ENCODE peak calls at places on chromosomes 3 and 15, in four cellular contexts. I is right lobe of liver, B is HepG2, M is A549. W is an unnamed sample.

GRCh38 chr3:186180891-186181471 is 72.1 kb upstream of the ETV5 start:
- ATAC-seq in I (no peak), B (no peak), M (no peak), W (no peak)

GRCh38 chr3:170159933-170160332 is 21.6 kb downstream of the PHC3 start:
- ATAC-seq in I (peak), B (no peak), M (no peak), W (no peak)

GRCh38 chr3:181613191-181613590 is 98.5 kb upstream of the SOX2 start:
- ATAC-seq in I (no peak), B (no peak), M (no peak), W (no peak)

GRCh38 chr3:105801397-105801796 is 67.4 kb downstream of the CBLB start:
- ATAC-seq in I (no peak), B (no peak), M (no peak), W (no peak)

GRCh38 chr3:124592658-124593441 is 137.4 kb upstream of the UMPS start:
- ATAC-seq in I (peak), B (peak), M (no peak), W (no peak)

GRCh38 chr3:143139786-143140185 is 20.2 kb downstream of the CHST2 start:
- ATAC-seq in I (peak), B (no peak), M (peak), W (peak)

GRCh38 chr3:151216641-151217040 is 13.6 kb upstream of the GPR171 start:
- ATAC-seq in I (no peak), B (no peak), M (no peak), W (no peak)

GRCh38 chr3:71219744-71220638 is 363.5 kb downstream of the FOXP1 start:
- ATAC-seq in I (no peak), B (peak), M (no peak), W (no peak)

GRCh38 chr3:112464264-112464663 is 35.0 kb downstream of the BTLA start:
- ATAC-seq in I (no peak), B (no peak), M (no peak), W (no peak)

GRCh38 chr3:58659051-58659675 is 7.4 kb downstream of the FAM3D start:
- ATAC-seq in I (peak), B (peak), M (peak), W (no peak)

GRCh38 chr3:148606979-148607378 is 90.7 kb upstream of the AGTR1 start:
- ATAC-seq in I (peak), B (no peak), M (no peak), W (peak)

GRCh38 chr3:4322635-4323034 is 19.5 kb downstream of the SETMAR start:
- ATAC-seq in I (peak), B (no peak), M (no peak), W (no peak)

GRCh38 chr15:101203029-101203428 is 48.8 kb downstream of the CHSY1 start:
- ATAC-seq in I (no peak), B (no peak), M (no peak), W (no peak)

GRCh38 chr3:188432826-188433525 is 279.0 kb downstream of the LPP start:
- ATAC-seq in I (peak), B (no peak), M (no peak), W (peak)

GRCh38 chr3:104960579-104960978 is 406.1 kb upstream of the ALCAM start:
- ATAC-seq in I (no peak), B (no peak), M (no peak), W (no peak)

GRCh38 chr15:91409430-91409829 is 309.4 kb downstream of the SV2B start:
- ATAC-seq in I (no peak), B (no peak), M (no peak), W (no peak)

GRCh38 chr3:185503467-185503975 is 4.7 kb upstream of the TMEM41A start:
- ATAC-seq in I (no peak), B (no peak), M (no peak), W (no peak)

GRCh38 chr3:121883507-121883906 is 10.7 kb upstream of the SLC15A2 start:
- ATAC-seq in I (no peak), B (peak), M (no peak), W (no peak)

GRCh38 chr3:154060606-154061380 is 60.4 kb upstream of the ARHGEF26 start:
- ATAC-seq in I (no peak), B (no peak), M (no peak), W (peak)

GRCh38 chr15:87573534-87573933 is 683.0 kb downstream of the NTRK3 start:
- ATAC-seq in I (no peak), B (no peak), M (no peak), W (no peak)

GRCh38 chr3:535566-536416 is 339.2 kb downstream of the CHL1 start:
- ATAC-seq in I (no peak), B (no peak), M (no peak), W (peak)

GRCh38 chr15:40845511-40846284 is 1.9 kb downstream of the SPINT1 start:
- ATAC-seq in I (peak), B (peak), M (no peak), W (no peak)

GRCh38 chr15:63870403-63871209 is 36.9 kb upstream of the HERC1 start:
- ATAC-seq in I (peak), B (peak), M (peak), W (no peak)

GRCh38 chr15:75606711-75607684 is 18.5 kb downstream of the SNUPN start:
- ATAC-seq in I (no peak), B (no peak), M (no peak), W (no peak)

DNA sequence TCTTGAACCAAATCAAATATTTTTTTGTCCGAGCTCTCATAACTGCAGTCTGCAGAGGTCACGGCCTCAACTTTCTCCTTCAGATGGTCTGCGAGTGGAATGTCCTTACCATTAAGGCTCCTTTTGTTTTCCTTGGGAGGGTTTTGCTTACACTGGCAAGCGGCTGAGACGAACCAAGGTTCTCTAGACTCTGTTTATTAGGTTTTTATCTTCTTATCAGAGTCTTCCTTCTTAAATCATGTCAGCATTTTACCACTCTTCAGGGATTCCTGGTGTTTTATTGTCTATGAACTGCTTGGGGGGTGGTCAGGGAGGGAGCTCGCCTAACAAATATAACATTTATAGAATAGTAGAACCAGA is 773.7 kb upstream of the NR2F2 start:
- ATAC-seq in I (no peak), B (no peak), M (no peak), W (no peak)
- H3K4me3 ChIP-seq in I (no peak), B (no peak), M (no peak), W (no peak)

DNA sequence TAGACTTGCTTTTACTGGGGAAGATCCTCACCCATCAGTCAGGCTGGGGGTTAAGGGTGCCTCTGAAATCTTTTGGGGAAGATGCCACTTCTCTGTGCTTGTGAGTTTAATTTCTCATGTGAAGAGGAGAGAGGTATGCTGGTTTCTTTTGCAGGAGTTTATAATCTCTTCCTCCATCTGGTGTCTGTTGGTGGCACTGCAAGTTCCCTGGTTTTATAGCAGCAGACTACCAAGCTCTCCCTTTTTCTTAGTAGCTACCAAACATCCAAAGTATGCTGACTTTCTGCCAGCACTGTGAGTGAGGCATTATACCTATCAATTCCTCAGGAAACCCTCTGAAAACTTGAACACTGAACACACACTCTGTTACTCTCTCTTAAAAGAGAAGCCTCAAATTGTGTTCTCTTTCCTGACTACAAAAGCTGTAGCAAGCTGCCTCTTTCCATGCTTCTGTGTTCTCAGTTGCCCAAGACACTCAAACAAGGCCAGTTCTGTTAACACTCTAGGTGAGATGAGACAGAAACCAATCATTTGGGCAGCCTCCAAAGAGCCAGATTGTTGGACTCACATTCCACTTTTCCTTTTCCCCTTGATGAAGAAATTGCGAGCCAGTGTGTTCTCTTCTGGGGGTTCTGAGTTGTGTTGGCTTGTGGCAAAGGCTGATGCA is 299.5 kb downstream of the GAP43 start:
- ATAC-seq in I (no peak), B (peak), M (peak), W (peak)
- TF ChIP-seq CTCF in I (peak), B (peak), M (no peak), W (no peak)

GRCh38 chr15:34365073-34365825 is 1.7 kb downstream of the LPCAT4 start:
- ATAC-seq in I (no peak), B (no peak), M (no peak), W (no peak)

GRCh38 chr15:34370129-34370528 is 3.1 kb upstream of the LPCAT4 start:
- ATAC-seq in I (no peak), B (no peak), M (no peak), W (no peak)

GRCh38 chr15:34365836-34366235 is 1.2 kb downstream of the LPCAT4 start:
- ATAC-seq in I (no peak), B (no peak), M (no peak), W (no peak)

GRCh38 chr15:34366271-34367043 is 539 bp downstream of the LPCAT4 start:
- ATAC-seq in I (peak), B (peak), M (peak), W (peak)

DNA sequence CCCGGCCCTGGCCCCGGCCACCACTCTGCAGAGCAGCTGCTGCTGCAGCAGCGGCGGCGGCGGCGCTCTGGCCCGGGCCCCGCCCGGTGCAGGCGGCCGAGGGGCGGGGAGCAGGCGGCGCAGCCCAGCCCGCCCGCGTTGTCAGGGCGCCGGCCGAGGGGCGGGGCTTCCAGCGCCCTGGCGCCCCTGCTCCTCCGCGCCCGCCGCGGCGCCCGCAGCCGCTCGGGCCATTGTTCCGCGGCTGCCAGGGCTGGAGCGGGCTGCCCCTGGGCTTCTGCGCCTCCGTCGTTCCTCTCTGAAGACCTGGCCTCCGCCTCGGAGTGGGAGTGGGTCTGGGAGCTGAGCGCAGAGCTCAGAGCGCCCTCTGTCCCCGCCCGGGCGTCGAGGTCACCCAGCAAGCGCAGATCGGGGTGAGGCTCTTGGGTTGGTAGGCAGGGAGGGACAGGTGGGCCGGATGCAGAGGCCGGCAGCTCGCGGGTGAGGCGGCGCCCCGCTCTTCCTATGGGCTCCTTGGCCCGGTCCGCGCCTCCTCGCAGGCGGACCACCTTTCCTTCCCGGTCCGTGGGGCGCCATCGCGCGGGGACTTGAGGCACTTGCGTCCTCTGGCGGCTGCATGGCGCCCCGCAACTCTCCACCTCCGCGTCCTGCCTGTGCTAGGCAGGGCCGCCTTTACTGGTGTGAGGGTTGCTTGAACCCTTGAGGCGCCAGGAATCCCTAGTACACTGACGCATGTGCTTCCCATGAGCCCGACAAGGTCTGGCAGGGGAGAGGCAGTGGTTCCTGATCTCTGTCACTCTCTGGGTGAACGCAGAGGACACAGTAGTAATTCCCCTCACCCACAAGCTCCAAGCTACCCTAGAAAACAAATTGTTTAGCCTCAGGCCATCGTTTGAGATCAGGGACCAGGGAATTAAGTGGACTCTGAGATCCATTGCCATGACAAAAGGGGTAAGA is at the start of gene LPCAT4:
- ATAC-seq in I (peak), B (peak), M (peak), W (peak)
- TF ChIP-seq POLR2A in I (peak), B (peak), M (peak), W (peak)

GRCh38 chr3:141399200-141399599 is 30.9 kb downstream of the ZBTB38 start:
- ATAC-seq in I (no peak), B (no peak), M (no peak), W (no peak)
- H3K4me3 ChIP-seq in I (no peak), B (no peak), M (no peak), W (no peak)

DNA sequence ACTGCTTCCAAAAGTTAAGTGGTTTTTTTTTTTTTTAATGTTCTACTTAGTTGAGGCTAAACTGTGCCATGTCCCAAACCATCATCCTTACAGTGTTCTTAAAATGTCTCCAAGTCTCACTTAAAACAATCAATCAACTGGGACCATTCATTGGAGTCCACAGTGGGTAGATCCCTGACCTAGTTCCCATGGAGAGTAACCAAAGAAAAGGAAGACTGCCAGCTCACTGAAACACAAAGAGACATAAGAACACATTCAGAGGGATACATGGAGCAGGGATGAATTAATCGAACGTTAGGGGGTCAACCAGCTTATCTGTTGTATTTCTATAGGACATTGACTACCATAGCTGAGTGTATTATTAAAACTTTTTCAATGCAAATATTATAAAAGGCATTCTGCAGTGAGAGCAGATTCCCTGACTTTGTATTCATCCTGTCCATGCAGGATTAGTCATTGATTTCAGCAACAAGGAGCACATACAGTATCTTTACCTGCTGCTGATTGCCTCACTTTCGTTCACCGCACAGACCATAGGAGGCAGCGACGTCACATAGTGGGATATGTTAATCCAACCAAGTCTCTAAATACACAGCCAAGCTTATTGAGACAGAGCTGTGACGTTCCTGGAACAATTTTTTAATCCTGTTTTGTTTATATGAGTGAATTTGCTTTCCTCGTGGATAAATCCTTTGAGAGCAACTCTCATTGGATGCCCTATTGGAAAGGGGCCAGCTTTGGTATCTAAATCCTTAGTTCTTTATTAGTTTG is 365.0 kb upstream of the RBMS3 start:
- ATAC-seq in I (peak), B (no peak), M (peak), W (peak)
- TF ChIP-seq CTCF in I (no peak), B (no peak), M (peak), W (no peak)

GRCh38 chr3:47163990-47164848 is at the start of gene SETD2:
- ATAC-seq in I (peak), B (peak), M (peak), W (peak)
- TF ChIP-seq POLR2A in I (peak), B (peak), M (peak), W (peak)

DNA sequence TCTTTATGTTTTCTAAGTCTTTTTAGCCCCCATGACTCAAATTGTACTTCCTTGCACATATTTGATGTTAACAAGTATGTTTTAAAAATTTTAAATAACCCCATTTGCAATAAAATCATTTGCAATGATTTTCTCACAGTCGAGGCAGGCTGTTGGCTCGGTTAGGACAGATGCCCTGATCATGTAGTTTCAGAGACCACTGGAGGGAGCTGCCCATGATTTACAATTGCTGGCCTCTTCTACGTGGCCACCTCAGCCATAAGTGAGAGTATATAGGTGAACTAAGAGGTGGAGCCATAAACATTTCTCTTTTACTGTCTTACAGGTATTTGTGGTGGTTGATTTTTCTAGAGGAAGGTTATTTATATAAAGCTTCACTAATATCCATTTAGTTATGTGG is 1.7 kb downstream of the DTWD1 start:
- ATAC-seq in I (no peak), B (no peak), M (no peak), W (no peak)
- H3K4me3 ChIP-seq in I (no peak), B (no peak), M (no peak), W (peak)

GRCh38 chr15:36498922-36499321 is 80.5 kb upstream of the CDIN1 start:
- ATAC-seq in I (no peak), B (no peak), M (no peak), W (no peak)

GRCh38 chr15:36502509-36502908 is 76.9 kb upstream of the CDIN1 start:
- ATAC-seq in I (no peak), B (no peak), M (no peak), W (no peak)

GRCh38 chr15:36498401-36498800 is 81.0 kb upstream of the CDIN1 start:
- ATAC-seq in I (no peak), B (no peak), M (no peak), W (no peak)

GRCh38 chr15:36499751-36500389 is 79.6 kb upstream of the CDIN1 start:
- ATAC-seq in I (no peak), B (no peak), M (no peak), W (no peak)

GRCh38 chr15:36501063-36501678 is 78.3 kb upstream of the CDIN1 start:
- ATAC-seq in I (peak), B (peak), M (peak), W (peak)
- TF ChIP-seq CTCF in I (peak), B (peak), M (peak), W (peak)